ENCODE peak calls at places on chromosomes 6 and 20, in four cellular contexts. One of them, this sample, is unnamed.

GRCh38 chr20:17875981-17876385 is 92.6 kb downstream of the SNX5 start:
- DNase-seq in T-helper 1 cell: no peak
- DNase-seq in NCI-H1105 treated with DMSO at 0.1 percent for 48 hours: no peak
- DNase-seq in substantia nigra: no peak
- DNase-seq in this sample: no peak

GRCh38 chr6:161476711-161477110 is 202.8 kb upstream of the AGPAT4 start:
- DNase-seq in T-helper 1 cell: no peak
- DNase-seq in NCI-H1105 treated with DMSO at 0.1 percent for 48 hours: no peak
- DNase-seq in substantia nigra: no peak
- DNase-seq in this sample: no peak

GRCh38 chr6:122995930-122996796 is at the start of gene CLVS2:
- DNase-seq in T-helper 1 cell: no peak
- DNase-seq in NCI-H1105 treated with DMSO at 0.1 percent for 48 hours: peak; percentile 79
- DNase-seq in substantia nigra: peak; percentile 7
- DNase-seq in this sample: no peak

GRCh38 chr20:39877792-39878191 is 811.2 kb downstream of the MAFB start:
- DNase-seq in T-helper 1 cell: no peak
- DNase-seq in NCI-H1105 treated with DMSO at 0.1 percent for 48 hours: no peak
- DNase-seq in substantia nigra: no peak
- DNase-seq in this sample: no peak

GRCh38 chr6:79632580-79632979 is 1.5 kb downstream of the SH3BGRL2 start:
- DNase-seq in T-helper 1 cell: no peak
- DNase-seq in NCI-H1105 treated with DMSO at 0.1 percent for 48 hours: peak; percentile 20
- DNase-seq in substantia nigra: no peak
- DNase-seq in this sample: no peak

GRCh38 chr6:88119769-88120168 is 46.4 kb downstream of the CNR1 start:
- DNase-seq in T-helper 1 cell: no peak
- DNase-seq in NCI-H1105 treated with DMSO at 0.1 percent for 48 hours: no peak
- DNase-seq in substantia nigra: no peak
- DNase-seq in this sample: no peak

GRCh38 chr20:47198996-47199552 is 157.4 kb downstream of the ZMYND8 start:
- DNase-seq in T-helper 1 cell: no peak
- DNase-seq in NCI-H1105 treated with DMSO at 0.1 percent for 48 hours: no peak
- DNase-seq in substantia nigra: no peak
- DNase-seq in this sample: no peak

GRCh38 chr6:14876778-14877613 is 368.9 kb upstream of the JARID2 start:
- DNase-seq in T-helper 1 cell: no peak
- DNase-seq in NCI-H1105 treated with DMSO at 0.1 percent for 48 hours: no peak
- DNase-seq in substantia nigra: no peak
- DNase-seq in this sample: no peak

GRCh38 chr6:138931660-138932059 is 56.4 kb downstream of the REPS1 start:
- DNase-seq in T-helper 1 cell: no peak
- DNase-seq in NCI-H1105 treated with DMSO at 0.1 percent for 48 hours: no peak
- DNase-seq in substantia nigra: no peak
- DNase-seq in this sample: no peak

GRCh38 chr20:32871622-32872160 is 13.0 kb downstream of the EFCAB8 start:
- DNase-seq in T-helper 1 cell: no peak
- DNase-seq in NCI-H1105 treated with DMSO at 0.1 percent for 48 hours: no peak
- DNase-seq in substantia nigra: no peak
- DNase-seq in this sample: no peak

GRCh38 chr6:90197854-90198496 is 98.7 kb downstream of the BACH2 start:
- DNase-seq in T-helper 1 cell: no peak
- DNase-seq in NCI-H1105 treated with DMSO at 0.1 percent for 48 hours: no peak
- DNase-seq in substantia nigra: no peak
- DNase-seq in this sample: no peak

GRCh38 chr6:170200458-170200891 is 90.4 kb downstream of the DLL1 start:
- DNase-seq in T-helper 1 cell: no peak
- DNase-seq in NCI-H1105 treated with DMSO at 0.1 percent for 48 hours: no peak
- DNase-seq in substantia nigra: no peak
- DNase-seq in this sample: no peak

GRCh38 chr6:43491750-43492661 is 14.6 kb downstream of the TJAP1 start:
- DNase-seq in T-helper 1 cell: no peak
- DNase-seq in NCI-H1105 treated with DMSO at 0.1 percent for 48 hours: no peak
- DNase-seq in substantia nigra: peak; percentile 95
- DNase-seq in this sample: no peak

GRCh38 chr6:22332726-22333125 is 35.9 kb upstream of the PRL start:
- DNase-seq in T-helper 1 cell: no peak
- DNase-seq in NCI-H1105 treated with DMSO at 0.1 percent for 48 hours: no peak
- DNase-seq in substantia nigra: no peak
- DNase-seq in this sample: no peak

GRCh38 chr20:45998761-45999160 is 9.9 kb upstream of the MMP9 start:
- DNase-seq in T-helper 1 cell: no peak
- DNase-seq in NCI-H1105 treated with DMSO at 0.1 percent for 48 hours: no peak
- DNase-seq in substantia nigra: no peak
- DNase-seq in this sample: no peak

GRCh38 chr20:47610247-47610944 is 108.7 kb downstream of the NCOA3 start:
- DNase-seq in T-helper 1 cell: peak; percentile 53
- DNase-seq in NCI-H1105 treated with DMSO at 0.1 percent for 48 hours: no peak
- DNase-seq in substantia nigra: no peak
- DNase-seq in this sample: peak; percentile 18

GRCh38 chr6:19210849-19211590 is 626.1 kb upstream of the ID4 start:
- DNase-seq in T-helper 1 cell: no peak
- DNase-seq in NCI-H1105 treated with DMSO at 0.1 percent for 48 hours: no peak
- DNase-seq in substantia nigra: peak; percentile 39
- DNase-seq in this sample: no peak

GRCh38 chr6:69019832-69020231 is 384.8 kb downstream of the ADGRB3 start:
- DNase-seq in T-helper 1 cell: no peak
- DNase-seq in NCI-H1105 treated with DMSO at 0.1 percent for 48 hours: no peak
- DNase-seq in substantia nigra: no peak
- DNase-seq in this sample: no peak

GRCh38 chr6:166779381-166779780 is 152.3 kb upstream of the RPS6KA2 start:
- DNase-seq in T-helper 1 cell: no peak
- DNase-seq in NCI-H1105 treated with DMSO at 0.1 percent for 48 hours: no peak
- DNase-seq in substantia nigra: no peak
- DNase-seq in this sample: no peak

GRCh38 chr20:54070187-54070987 is at the start of gene BCAS1:
- DNase-seq in T-helper 1 cell: no peak
- DNase-seq in NCI-H1105 treated with DMSO at 0.1 percent for 48 hours: no peak
- DNase-seq in substantia nigra: no peak
- DNase-seq in this sample: no peak

GRCh38 chr6:112085666-112086065 is 1.6 kb downstream of the TUBE1 start:
- DNase-seq in T-helper 1 cell: no peak
- DNase-seq in NCI-H1105 treated with DMSO at 0.1 percent for 48 hours: no peak
- DNase-seq in substantia nigra: no peak
- DNase-seq in this sample: no peak

GRCh38 chr6:134757911-134758361 is 192.0 kb downstream of the ALDH8A1 start:
- DNase-seq in T-helper 1 cell: no peak
- DNase-seq in NCI-H1105 treated with DMSO at 0.1 percent for 48 hours: no peak
- DNase-seq in substantia nigra: no peak
- DNase-seq in this sample: no peak

GRCh38 chr20:10467985-10468845 is 33.1 kb downstream of the SLX4IP start:
- DNase-seq in T-helper 1 cell: no peak
- DNase-seq in NCI-H1105 treated with DMSO at 0.1 percent for 48 hours: no peak
- DNase-seq in substantia nigra: no peak
- DNase-seq in this sample: no peak